ENCODE peak calls at places on chromosomes 6 and 20, in four cellular contexts. N, W, O and C are unnamed samples.

GRCh38 chr6:53929340-53930120 is 134.7 kb downstream of the LRRC1 start:
- DNase-seq in N (no peak), W (no peak), O (no peak), C (no peak)

GRCh38 chr6:148596886-148597455 is 149.9 kb upstream of the UST start:
- DNase-seq in N (no peak), W (no peak), O (no peak), C (no peak)

GRCh38 chr6:13624871-13625288 is 9.7 kb downstream of the NOL7 start:
- DNase-seq in N (peak), W (no peak), O (peak), C (no peak)

GRCh38 chr6:133512410-133513016 is 271.4 kb downstream of the EYA4 start:
- DNase-seq in N (peak), W (peak), O (peak), C (peak)

GRCh38 chr6:139540276-139540675 is 165.8 kb upstream of the CITED2 start:
- DNase-seq in N (no peak), W (no peak), O (no peak), C (no peak)

GRCh38 chr6:139289233-139289632 is 2.6 kb downstream of the TXLNB start:
- DNase-seq in N (no peak), W (no peak), O (no peak), C (no peak)

GRCh38 chr20:9255171-9255570 is 186.3 kb downstream of the PLCB4 start:
- DNase-seq in N (no peak), W (no peak), O (no peak), C (no peak)

GRCh38 chr6:44304282-44305199 is 8.6 kb downstream of the AARS2 start:
- DNase-seq in N (peak), W (no peak), O (peak), C (peak)

GRCh38 chr20:5191829-5192569 is 65.2 kb downstream of the CDS2 start:
- DNase-seq in N (peak), W (peak), O (peak), C (no peak)
- TF ChIP-seq CTCF in N (peak), W (peak), O (peak), C (peak)

DNA sequence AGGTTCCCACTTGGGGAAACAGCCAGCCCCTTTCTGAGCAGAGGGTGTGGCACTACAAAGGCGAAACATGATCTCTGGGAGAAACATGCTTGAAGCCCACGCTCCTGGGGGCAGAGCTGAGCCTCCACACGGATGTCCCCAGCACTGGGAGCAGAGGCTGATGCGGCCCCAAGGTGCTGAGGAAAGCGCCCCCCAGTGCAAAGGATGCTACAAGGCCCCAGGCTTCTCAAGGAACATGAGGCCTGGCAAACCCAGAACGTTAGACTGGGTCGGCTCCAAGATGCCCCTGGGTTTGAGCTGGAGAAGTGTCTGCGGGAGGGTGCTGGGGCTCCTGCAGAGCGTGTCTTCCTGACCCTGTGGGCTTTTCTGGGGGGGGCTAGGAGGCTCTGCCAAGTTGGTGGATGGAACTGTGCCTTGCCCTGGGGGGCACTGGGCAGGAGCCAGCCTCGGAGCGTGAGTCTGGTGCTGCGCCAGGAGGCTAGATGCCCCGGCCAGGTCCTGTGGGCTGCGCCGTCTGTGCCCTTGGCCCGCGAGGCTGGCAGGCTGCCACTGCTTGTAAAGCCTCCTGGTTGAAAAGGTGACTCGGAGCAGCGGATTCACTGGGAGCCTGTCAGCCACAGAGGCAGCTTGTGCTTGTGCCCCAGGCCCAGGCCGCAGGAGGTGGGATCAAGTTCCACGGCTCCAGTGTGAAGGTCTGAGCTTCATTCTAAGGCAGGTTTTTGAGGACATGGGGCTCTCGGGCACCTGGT is 8.1 kb downstream of the SYNJ2 start:
- DNase-seq in N (no peak), W (no peak), O (no peak), C (no peak)
- TF ChIP-seq CTCF in N (no peak), W (no peak), O (no peak), C (no peak)

GRCh38 chr6:33384581-33385020 is 7.0 kb upstream of the KIFC1 start:
- DNase-seq in N (no peak), W (no peak), O (no peak), C (no peak)
- TF ChIP-seq CTCF in N (no peak), W (no peak), O (no peak), C (peak)

GRCh38 chr20:32820000-32820697 is 395 bp downstream of the MAPRE1 start:
- DNase-seq in N (peak), W (peak), O (peak), C (peak)
- TF ChIP-seq CTCF in N (no peak), W (no peak), O (no peak), C (peak)

GRCh38 chr6:96391776-96392175 is 129.8 kb upstream of the UFL1 start:
- DNase-seq in N (peak), W (peak), O (peak), C (peak)

DNA sequence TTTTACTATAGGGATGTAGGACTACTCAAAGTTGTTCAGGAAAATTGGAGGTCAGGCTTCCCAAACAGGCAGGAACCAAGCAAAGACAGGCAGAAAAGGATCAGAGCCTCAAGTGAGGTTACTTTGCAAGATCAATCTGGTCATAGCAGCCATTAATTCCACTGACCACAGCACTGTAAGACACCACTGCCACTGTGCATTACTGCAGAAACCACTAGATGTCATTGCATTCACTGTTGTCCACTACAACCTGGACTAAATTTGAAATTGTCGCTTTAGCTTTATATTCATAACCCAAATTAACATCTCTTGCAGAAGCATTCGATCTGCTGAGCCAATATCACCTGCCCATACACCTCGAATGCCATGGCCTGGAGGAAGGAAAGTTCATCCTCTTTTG is 126.9 kb upstream of the UFL1 start:
- DNase-seq in N (peak), W (peak), O (no peak), C (no peak)
- TF ChIP-seq CTCF in N (peak), W (peak), O (no peak), C (peak)

GRCh38 chr6:26270903-26271639 is 93.9 kb upstream of the BTN3A2 start:
- DNase-seq in N (peak), W (no peak), O (peak), C (peak)

GRCh38 chr6:26269406-26270120 is 95.4 kb upstream of the BTN3A2 start:
- DNase-seq in N (peak), W (no peak), O (no peak), C (no peak)

GRCh38 chr6:26271640-26272090 is 93.3 kb upstream of the BTN3A2 start:
- DNase-seq in N (no peak), W (no peak), O (no peak), C (no peak)

GRCh38 chr6:26268659-26269402 is 96.2 kb upstream of the BTN3A2 start:
- DNase-seq in N (no peak), W (no peak), O (peak), C (no peak)

GRCh38 chr6:26270121-26270861 is 94.7 kb upstream of the BTN3A2 start:
- DNase-seq in N (peak), W (no peak), O (no peak), C (no peak)
- TF ChIP-seq CTCF in N (peak), W (no peak), O (no peak), C (peak)

GRCh38 chr6:32885698-32886286 is 31.8 kb downstream of the PSMB9 start:
- DNase-seq in N (peak), W (peak), O (no peak), C (no peak)
- TF ChIP-seq CTCF in N (peak), W (peak), O (peak), C (peak)

DNA sequence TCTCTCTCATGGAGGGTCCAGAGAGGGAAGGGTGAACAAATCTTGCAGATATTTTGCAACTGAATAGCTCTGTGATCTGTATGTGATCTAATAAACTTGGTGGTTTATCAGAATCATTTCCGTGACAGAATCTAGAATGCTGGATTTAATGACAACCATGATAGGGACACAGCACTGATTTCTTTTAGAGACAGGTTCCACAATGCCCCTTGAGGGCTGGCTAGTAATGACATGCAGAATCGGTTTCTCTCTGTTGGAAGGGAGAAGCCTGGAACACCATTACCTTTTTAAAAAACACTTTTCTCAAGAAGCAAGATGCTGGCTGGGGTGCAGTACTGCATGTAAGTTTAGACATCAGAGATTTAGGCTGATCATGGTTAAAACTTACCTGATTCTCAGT is 313.4 kb downstream of the CDH26 start:
- DNase-seq in N (no peak), W (no peak), O (peak), C (no peak)
- TF ChIP-seq CTCF in N (peak), W (peak), O (no peak), C (peak)

DNA sequence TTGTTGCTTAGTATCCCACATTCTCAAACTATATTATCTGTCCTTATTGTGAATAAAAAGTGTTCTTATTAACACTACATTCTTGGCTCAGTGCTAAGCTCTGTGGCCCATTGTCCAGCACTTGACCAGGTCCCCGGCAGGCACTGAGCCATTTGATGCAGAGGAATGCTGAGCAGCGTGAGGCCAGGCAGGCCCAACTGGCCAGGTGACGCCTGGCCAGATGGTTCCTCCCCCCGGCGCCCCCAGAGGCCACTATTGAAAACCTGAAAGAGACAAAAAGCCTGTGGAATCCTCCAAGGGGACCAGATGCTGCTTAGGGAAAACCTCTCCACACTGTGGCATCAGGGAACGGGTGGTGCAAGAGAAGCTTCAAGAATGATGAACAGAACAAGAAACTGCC is 597.5 kb upstream of the JAG1 start:
- DNase-seq in N (no peak), W (no peak), O (peak), C (no peak)
- TF ChIP-seq CTCF in N (no peak), W (no peak), O (peak), C (peak)